ENCODE peak calls at places on chromosomes 3 and 15, in nine cellular contexts. L is caudate nucleus, J is keratinocyte, K is GM13976, Y is AG08396, Z is GM04504, V is neural progenitor cell, G is A673, U is iris pigment epithelial cell. D is an unnamed sample.

GRCh38 chr3:64691051-64691450 is 3.3 kb upstream of the ADAMTS9 start:
- DNase-seq in G (peak; percentile 36), V (no peak), L (no peak), Z (no peak), K (no peak), U (peak; percentile 28), Y (no peak), J (no peak), D (no peak)

GRCh38 chr3:101819649-101820202 is 29.6 kb upstream of the NFKBIZ start:
- DNase-seq in J (no peak), G (no peak), L (no peak), K (no peak), Z (no peak), V (no peak), U (no peak), Y (no peak), D (no peak)

GRCh38 chr3:42421818-42422796 is 11.7 kb upstream of the LYZL4 start:
- DNase-seq in J (no peak), G (no peak), K (no peak), L (no peak), U (no peak), V (no peak), Y (no peak), Z (no peak), D (no peak)

GRCh38 chr15:41465822-41466421 is 27.8 kb upstream of the ITPKA start:
- DNase-seq in L (no peak), K (peak; percentile 56), J (no peak), V (peak; percentile 39), G (peak; percentile 70), Z (peak; percentile 15), U (peak; percentile 70), Y (peak; percentile 34), D (peak; percentile 58)

GRCh38 chr15:63244976-63245645 is 32.3 kb upstream of the APH1B start:
- DNase-seq in G (no peak), U (peak; percentile 69), Y (no peak), V (no peak), L (no peak), Z (no peak), K (no peak), J (no peak), D (peak; percentile 43)

GRCh38 chr3:186870421-186871201 is 28.1 kb downstream of the ADIPOQ start:
- DNase-seq in Z (no peak), Y (no peak), J (no peak), U (no peak), V (no peak), L (no peak), G (no peak), K (no peak), D (no peak)

GRCh38 chr3:59245879-59246501 is 196.2 kb upstream of the CFAP20DC start:
- DNase-seq in Y (no peak), U (peak; percentile 20), G (peak; percentile 19), J (no peak), K (no peak), L (no peak), Z (peak; percentile 28), V (peak; percentile 9), D (no peak)

GRCh38 chr3:57130426-57131209 is 34.5 kb downstream of the IL17RD start:
- DNase-seq in G (no peak), V (peak; percentile 97), J (no peak), Y (no peak), Z (no peak), L (no peak), K (no peak), U (no peak), D (no peak)

GRCh38 chr3:28575100-28575747 is 226.6 kb upstream of the AZI2 start:
- DNase-seq in K (peak; percentile 20), V (peak; percentile 74), J (no peak), Y (no peak), G (no peak), Z (no peak), L (no peak), U (no peak), D (no peak)

GRCh38 chr3:94311651-94312050 is 248.8 kb downstream of the NSUN3 start:
- DNase-seq in V (no peak), K (no peak), L (no peak), Y (no peak), J (no peak), U (no peak), Z (no peak), G (no peak), D (no peak)

GRCh38 chr3:133633439-133633838 is 28.3 kb downstream of the TOPBP1 start:
- DNase-seq in G (no peak), Z (no peak), J (no peak), L (no peak), U (no peak), Y (no peak), K (no peak), V (no peak), D (no peak)

GRCh38 chr3:185066251-185066650 is 86.6 kb downstream of the C3orf70 start:
- DNase-seq in U (no peak), G (no peak), Z (no peak), V (no peak), Y (no peak), J (no peak), L (no peak), K (no peak), D (no peak)

GRCh38 chr15:63196846-63197245 is 7.4 kb downstream of the RAB8B start:
- DNase-seq in G (no peak), V (no peak), K (no peak), Y (no peak), Z (no peak), J (no peak), U (no peak), L (no peak), D (no peak)